ENCODE peak calls at places on chromosomes 12 and 14, in four cellular contexts. One of them, this sample, is unnamed.

GRCh38 chr12:120978296-120979219 is at the start of gene HNF1A:
- DNase-seq in Caki2: no peak
- DNase-seq in stimulated activated naive CD4-positive, alpha-beta T cell: no peak
- DNase-seq in HEK293T: no peak
- DNase-seq in this sample: peak; percentile 75

GRCh38 chr12:114038962-114039361 is 72.8 kb upstream of the RBM19 start:
- DNase-seq in Caki2: no peak
- DNase-seq in stimulated activated naive CD4-positive, alpha-beta T cell: no peak
- DNase-seq in HEK293T: no peak
- DNase-seq in this sample: no peak

GRCh38 chr12:82207556-82207955 is 150.6 kb downstream of the CCDC59 start:
- DNase-seq in Caki2: no peak
- DNase-seq in stimulated activated naive CD4-positive, alpha-beta T cell: no peak
- DNase-seq in HEK293T: no peak
- DNase-seq in this sample: no peak

GRCh38 chr14:91078095-91078737 is 17.8 kb upstream of the RPS6KA5 start:
- DNase-seq in Caki2: no peak
- DNase-seq in stimulated activated naive CD4-positive, alpha-beta T cell: no peak
- DNase-seq in HEK293T: no peak
- DNase-seq in this sample: no peak

GRCh38 chr12:126108247-126108646 is 1043.0 kb downstream of the AACS start:
- DNase-seq in Caki2: no peak
- DNase-seq in stimulated activated naive CD4-positive, alpha-beta T cell: no peak
- DNase-seq in HEK293T: no peak
- DNase-seq in this sample: no peak

GRCh38 chr12:42568952-42569916 is 20.3 kb downstream of the PRICKLE1 start:
- DNase-seq in Caki2: peak; percentile 64
- DNase-seq in stimulated activated naive CD4-positive, alpha-beta T cell: no peak
- DNase-seq in HEK293T: no peak
- DNase-seq in this sample: peak; percentile 67

GRCh38 chr12:42504049-42504448 is 85.5 kb downstream of the PRICKLE1 start:
- DNase-seq in Caki2: no peak
- DNase-seq in stimulated activated naive CD4-positive, alpha-beta T cell: no peak
- DNase-seq in HEK293T: peak; percentile 39
- DNase-seq in this sample: no peak

GRCh38 chr12:58877243-58877743 is 43.0 kb downstream of the LRIG3 start:
- DNase-seq in Caki2: peak; percentile 93
- DNase-seq in stimulated activated naive CD4-positive, alpha-beta T cell: no peak
- DNase-seq in HEK293T: no peak
- DNase-seq in this sample: peak; percentile 55

GRCh38 chr14:101315802-101316296 is 245.4 kb upstream of the DIO3 start:
- DNase-seq in Caki2: peak; percentile 86
- DNase-seq in stimulated activated naive CD4-positive, alpha-beta T cell: no peak
- DNase-seq in HEK293T: no peak
- DNase-seq in this sample: peak; percentile 43

GRCh38 chr14:103628684-103629502 is at the start of gene KLC1:
- DNase-seq in Caki2: peak; percentile 67
- DNase-seq in stimulated activated naive CD4-positive, alpha-beta T cell: peak; percentile 67
- DNase-seq in HEK293T: peak; percentile 88
- DNase-seq in this sample: peak; percentile 80

GRCh38 chr12:113278141-113278540 is 56.8 kb downstream of the SLC8B1 start:
- DNase-seq in Caki2: no peak
- DNase-seq in stimulated activated naive CD4-positive, alpha-beta T cell: no peak
- DNase-seq in HEK293T: no peak
- DNase-seq in this sample: no peak

GRCh38 chr14:100472094-100472455 is 115.1 kb downstream of the BEGAIN start:
- DNase-seq in Caki2: no peak
- DNase-seq in stimulated activated naive CD4-positive, alpha-beta T cell: no peak
- DNase-seq in HEK293T: no peak
- DNase-seq in this sample: no peak

GRCh38 chr12:80937391-80938238 is at the start of gene LIN7A:
- DNase-seq in Caki2: peak; percentile 76
- DNase-seq in stimulated activated naive CD4-positive, alpha-beta T cell: no peak
- DNase-seq in HEK293T: peak; percentile 45
- DNase-seq in this sample: no peak

GRCh38 chr14:26966942-26967341 is 369.1 kb upstream of the NOVA1 start:
- DNase-seq in Caki2: peak; percentile 13
- DNase-seq in stimulated activated naive CD4-positive, alpha-beta T cell: no peak
- DNase-seq in HEK293T: no peak
- DNase-seq in this sample: no peak

GRCh38 chr14:105910426-105910825 is 384.0 kb downstream of the TMEM121 start:
- DNase-seq in Caki2: no peak
- DNase-seq in stimulated activated naive CD4-positive, alpha-beta T cell: no peak
- DNase-seq in HEK293T: no peak
- DNase-seq in this sample: no peak

GRCh38 chr14:105876829-105877228 is 350.4 kb downstream of the TMEM121 start:
- DNase-seq in Caki2: no peak
- DNase-seq in stimulated activated naive CD4-positive, alpha-beta T cell: no peak
- DNase-seq in HEK293T: no peak
- DNase-seq in this sample: no peak

GRCh38 chr12:75735853-75736252 is 224.4 kb upstream of the KRR1 start:
- DNase-seq in Caki2: no peak
- DNase-seq in stimulated activated naive CD4-positive, alpha-beta T cell: no peak
- DNase-seq in HEK293T: no peak
- DNase-seq in this sample: no peak

GRCh38 chr12:89936631-89937030 is 228.0 kb upstream of the ATP2B1 start:
- DNase-seq in Caki2: no peak
- DNase-seq in stimulated activated naive CD4-positive, alpha-beta T cell: no peak
- DNase-seq in HEK293T: no peak
- DNase-seq in this sample: no peak